ENCODE peak calls at places on chromosome 22, in eight cellular contexts. U is activated T-helper 1 cell treated with anti-CD3 and anti-CD28 coated beads, Interleukin-2, amount 50 U/mL, for 16 hours; G is T-helper 1 cell; Y is NCI-H2081; B is activated CD8-positive, alpha-beta memory T cell treated with anti-CD3 and anti-CD28 coated beads, Interleukin-2, amount 10 ng/mL, durations not matched to agents 7 days and 5 days; H is NCI-H1092 treated with DMSO at 0.1 percent for 48 hours; D is Panc1; K is anterior cingulate cortex. S is an unnamed sample.

GRCh38 chr22:41021039-41021654 is 70.0 kb downstream of the RBX1 start:
- DNase-seq in U (peak), G (no peak), Y (no peak), B (no peak), H (no peak), D (no peak), K (no peak), S (no peak)

GRCh38 chr22:23282089-23282501 is 101.8 kb downstream of the BCR start:
- DNase-seq in U (no peak), G (no peak), Y (no peak), B (no peak), H (no peak), D (no peak), K (peak), S (peak)

GRCh38 chr22:27306771-27307170 is 494.8 kb downstream of the MN1 start:
- DNase-seq in U (no peak), G (no peak), Y (no peak), B (no peak), H (no peak), D (no peak), K (no peak), S (no peak)

GRCh38 chr22:30312053-30312452 is 14.7 kb downstream of the TBC1D10A start:
- DNase-seq in U (no peak), G (no peak), Y (no peak), B (no peak), H (no peak), D (no peak), K (no peak), S (no peak)

GRCh38 chr22:29073618-29074275 is 912 bp downstream of the KREMEN1 start:
- DNase-seq in U (no peak), G (peak), Y (no peak), B (no peak), H (no peak), D (no peak), K (peak), S (no peak)

GRCh38 chr22:31603081-31603525 is 58.9 kb downstream of the PISD start:
- DNase-seq in U (no peak), G (no peak), Y (no peak), B (no peak), H (no peak), D (no peak), K (no peak), S (no peak)

GRCh38 chr22:43835166-43835565 is 23.1 kb upstream of the EFCAB6 start:
- DNase-seq in U (no peak), G (no peak), Y (no peak), B (no peak), H (no peak), D (no peak), K (no peak), S (no peak)

GRCh38 chr22:50672041-50672440 is 582 bp upstream of the SHANK3 start:
- DNase-seq in U (no peak), G (no peak), Y (no peak), B (no peak), H (no peak), D (no peak), K (no peak), S (no peak)

GRCh38 chr22:28408702-28409101 is 270.9 kb downstream of the TTC28 start:
- DNase-seq in U (no peak), G (no peak), Y (no peak), B (no peak), H (no peak), D (no peak), K (no peak), S (no peak)

GRCh38 chr22:17576475-17576874 is 13.2 kb downstream of the SLC25A18 start:
- DNase-seq in U (no peak), G (no peak), Y (peak), B (no peak), H (no peak), D (no peak), K (no peak), S (no peak)

GRCh38 chr22:37053310-37054077 is 2.0 kb downstream of the KCTD17 start:
- DNase-seq in U (no peak), G (no peak), Y (no peak), B (no peak), H (no peak), D (no peak), K (no peak), S (no peak)

GRCh38 chr22:36552300-36552699 is 23.3 kb upstream of the EIF3D start:
- DNase-seq in U (no peak), G (no peak), Y (peak), B (no peak), H (no peak), D (no peak), K (no peak), S (no peak)

GRCh38 chr22:49825944-49826602 is 1.6 kb downstream of the BRD1 start:
- DNase-seq in U (no peak), G (no peak), Y (no peak), B (peak), H (no peak), D (no peak), K (no peak), S (no peak)

GRCh38 chr22:39253427-39254070 is 8.8 kb upstream of the PDGFB start:
- DNase-seq in U (no peak), G (no peak), Y (no peak), B (peak), H (peak), D (peak), K (no peak), S (peak)

GRCh38 chr22:19565382-19565902 is 41.2 kb upstream of the CLDN5 start:
- DNase-seq in U (no peak), G (no peak), Y (no peak), B (no peak), H (no peak), D (no peak), K (no peak), S (no peak)

GRCh38 chr22:43828711-43829447 is 16.8 kb upstream of the EFCAB6 start:
- DNase-seq in U (no peak), G (no peak), Y (no peak), B (no peak), H (no peak), D (no peak), K (no peak), S (no peak)

GRCh38 chr22:33811686-33812085 is 108.6 kb downstream of the LARGE1 start:
- DNase-seq in U (no peak), G (no peak), Y (no peak), B (no peak), H (no peak), D (no peak), K (no peak), S (no peak)

GRCh38 chr22:42695294-42695693 is 25.4 kb downstream of the A4GALT start:
- DNase-seq in U (no peak), G (no peak), Y (no peak), B (no peak), H (no peak), D (no peak), K (peak), S (no peak)

GRCh38 chr22:25555506-25556060 is 8.9 kb upstream of the GRK3 start:
- DNase-seq in U (no peak), G (no peak), Y (no peak), B (no peak), H (no peak), D (no peak), K (no peak), S (no peak)

GRCh38 chr22:23752090-23752691 is 1.3 kb upstream of the ZNF70 start:
- DNase-seq in U (no peak), G (no peak), Y (no peak), B (no peak), H (no peak), D (no peak), K (no peak), S (no peak)

GRCh38 chr22:50684501-50684900 is 11.9 kb downstream of the SHANK3 start:
- DNase-seq in U (no peak), G (no peak), Y (no peak), B (peak), H (no peak), D (no peak), K (no peak), S (no peak)

GRCh38 chr22:46358766-46359165 is 23.3 kb downstream of the TRMU start:
- DNase-seq in U (no peak), G (no peak), Y (no peak), B (no peak), H (no peak), D (no peak), K (no peak), S (no peak)

GRCh38 chr22:38220163-38220562 is 18.4 kb downstream of the MAFF start:
- DNase-seq in U (no peak), G (no peak), Y (no peak), B (no peak), H (no peak), D (no peak), K (no peak), S (no peak)

GRCh38 chr22:22716136-22716535 is 71.7 kb downstream of the GGTLC2 start:
- DNase-seq in U (no peak), G (no peak), Y (no peak), B (no peak), H (no peak), D (no peak), K (no peak), S (no peak)

GRCh38 chr22:23478175-23478574 is 101.9 kb downstream of the IGLL1 start:
- DNase-seq in U (no peak), G (no peak), Y (no peak), B (no peak), H (no peak), D (no peak), K (no peak), S (no peak)

GRCh38 chr22:47328550-47329243 is 566.2 kb downstream of the TBC1D22A start:
- DNase-seq in U (no peak), G (no peak), Y (no peak), B (no peak), H (no peak), D (no peak), K (no peak), S (peak)

GRCh38 chr22:45227645-45228400 is 12.9 kb downstream of the KIAA0930 start:
- DNase-seq in U (no peak), G (no peak), Y (no peak), B (no peak), H (no peak), D (no peak), K (peak), S (no peak)

GRCh38 chr22:37175414-37176144 is 12.5 kb downstream of the C1QTNF6 start:
- DNase-seq in U (no peak), G (no peak), Y (no peak), B (no peak), H (no peak), D (no peak), K (no peak), S (no peak)

GRCh38 chr22:31425331-31426050 is 26.1 kb downstream of the DRG1 start:
- DNase-seq in U (no peak), G (no peak), Y (no peak), B (no peak), H (no peak), D (no peak), K (no peak), S (no peak)

GRCh38 chr22:21015051-21016006 is at the start of gene P2RX6:
- DNase-seq in U (no peak), G (no peak), Y (no peak), B (no peak), H (peak), D (no peak), K (no peak), S (no peak)

GRCh38 chr22:46721716-46722115 is 16.3 kb downstream of the CERK start:
- DNase-seq in U (no peak), G (no peak), Y (no peak), B (no peak), H (no peak), D (no peak), K (no peak), S (no peak)

GRCh38 chr22:27724706-27725105 is 76.8 kb downstream of the MN1 start:
- DNase-seq in U (no peak), G (no peak), Y (no peak), B (no peak), H (no peak), D (no peak), K (no peak), S (no peak)

GRCh38 chr22:25763239-25763777 is 21.3 kb downstream of the MYO18B start:
- DNase-seq in U (no peak), G (no peak), Y (no peak), B (no peak), H (no peak), D (no peak), K (no peak), S (no peak)

GRCh38 chr22:49351761-49352221 is 475.9 kb downstream of the BRD1 start:
- DNase-seq in U (no peak), G (no peak), Y (no peak), B (no peak), H (no peak), D (no peak), K (no peak), S (no peak)

S was measured in AG04450.